ENCODE peak calls at places on chromosome 22, in eight cellular contexts. T, X, A, O, K, M, H and S are unnamed samples.

GRCh38 chr22:46057762-46058420 is 80.9 kb upstream of the WNT7B start:
- DNase-seq in T (peak), X (no peak), A (no peak), O (peak), K (peak), M (no peak), H (no peak), S (no peak)

GRCh38 chr22:38017272-38017920 is 33.0 kb upstream of the SOX10 start:
- DNase-seq in T (peak), X (no peak), A (peak), O (peak), K (peak), M (no peak), H (no peak), S (no peak)

GRCh38 chr22:23289130-23289503 is 108.8 kb downstream of the BCR start:
- DNase-seq in T (no peak), X (no peak), A (no peak), O (no peak), K (no peak), M (no peak), H (no peak), S (no peak)

GRCh38 chr22:39598017-39598965 is 27.7 kb downstream of the CACNA1I start:
- DNase-seq in T (no peak), X (no peak), A (no peak), O (peak), K (peak), M (peak), H (peak), S (no peak)

GRCh38 chr22:50532353-50532700 is 2.5 kb upstream of the TYMP start:
- DNase-seq in T (no peak), X (no peak), A (no peak), O (no peak), K (no peak), M (no peak), H (no peak), S (no peak)

GRCh38 chr22:28923826-28924732 is 40.7 kb downstream of the ZNRF3 start:
- DNase-seq in T (no peak), X (no peak), A (no peak), O (peak), K (no peak), M (no peak), H (no peak), S (peak)

GRCh38 chr22:36391648-36392047 is 3.9 kb upstream of the MYH9 start:
- DNase-seq in T (no peak), X (no peak), A (no peak), O (no peak), K (no peak), M (no peak), H (no peak), S (no peak)

GRCh38 chr22:19776433-19777031 is 16.0 kb downstream of the TBX1 start:
- DNase-seq in T (peak), X (no peak), A (no peak), O (no peak), K (peak), M (no peak), H (no peak), S (peak)

GRCh38 chr22:44755956-44756361 is 3.6 kb downstream of the ARHGAP8 start:
- DNase-seq in T (no peak), X (no peak), A (no peak), O (no peak), K (no peak), M (no peak), H (no peak), S (no peak)

GRCh38 chr22:17786435-17787158 is 12.3 kb upstream of the BID start:
- DNase-seq in T (no peak), X (no peak), A (no peak), O (no peak), K (peak), M (no peak), H (no peak), S (peak)

GRCh38 chr22:28375761-28376534 is 303.7 kb downstream of the TTC28 start:
- DNase-seq in T (peak), X (no peak), A (no peak), O (no peak), K (no peak), M (no peak), H (no peak), S (no peak)

GRCh38 chr22:30627480-30627879 is 8.1 kb upstream of the SLC35E4 start:
- DNase-seq in T (no peak), X (no peak), A (no peak), O (no peak), K (no peak), M (no peak), H (no peak), S (no peak)

GRCh38 chr22:45009881-45010531 is at the start of gene PHF21B:
- DNase-seq in T (peak), X (no peak), A (peak), O (peak), K (peak), M (no peak), H (no peak), S (peak)

GRCh38 chr22:20080445-20080775 is 369 bp downstream of the DGCR8 start:
- DNase-seq in T (peak), X (no peak), A (peak), O (peak), K (peak), M (peak), H (no peak), S (peak)

GRCh38 chr22:43706151-43706550 is 106.0 kb downstream of the EFCAB6 start:
- DNase-seq in T (no peak), X (no peak), A (no peak), O (no peak), K (no peak), M (no peak), H (no peak), S (no peak)

GRCh38 chr22:49738566-49738965 is 89.1 kb downstream of the BRD1 start:
- DNase-seq in T (no peak), X (no peak), A (no peak), O (no peak), K (no peak), M (no peak), H (no peak), S (no peak)

GRCh38 chr22:33697640-33698039 is 222.6 kb downstream of the LARGE1 start:
- DNase-seq in T (peak), X (peak), A (no peak), O (no peak), K (no peak), M (no peak), H (no peak), S (no peak)

GRCh38 chr22:41286639-41287091 is 678 bp upstream of the RANGAP1 start:
- DNase-seq in T (no peak), X (no peak), A (no peak), O (no peak), K (no peak), M (peak), H (no peak), S (peak)

GRCh38 chr22:18071968-18072310 is 5.9 kb upstream of the PEX26 start:
- DNase-seq in T (no peak), X (no peak), A (no peak), O (no peak), K (no peak), M (no peak), H (no peak), S (no peak)

GRCh38 chr22:35400335-35400680 is 368 bp downstream of the MCM5 start:
- DNase-seq in T (no peak), X (no peak), A (no peak), O (peak), K (no peak), M (peak), H (no peak), S (no peak)

GRCh38 chr22:25823276-25823675 is 81.3 kb downstream of the MYO18B start:
- DNase-seq in T (no peak), X (no peak), A (no peak), O (no peak), K (no peak), M (no peak), H (no peak), S (no peak)

GRCh38 chr22:23912293-23912903 is 18.2 kb downstream of the MIF start:
- DNase-seq in T (no peak), X (no peak), A (no peak), O (no peak), K (no peak), M (no peak), H (no peak), S (no peak)

GRCh38 chr22:50506611-50507420 is 686 bp downstream of the LMF2 start:
- DNase-seq in T (no peak), X (no peak), A (no peak), O (peak), K (peak), M (no peak), H (no peak), S (no peak)

GRCh38 chr22:20324139-20324516 is 4.3 kb upstream of the DGCR6L start:
- DNase-seq in T (peak), X (no peak), A (no peak), O (no peak), K (no peak), M (peak), H (no peak), S (no peak)

GRCh38 chr22:45602824-45603301 is 68.8 kb upstream of the ATXN10 start:
- DNase-seq in T (peak), X (no peak), A (peak), O (no peak), K (no peak), M (no peak), H (no peak), S (peak)

GRCh38 chr22:45574069-45574703 is 71.5 kb downstream of the FBLN1 start:
- DNase-seq in T (no peak), X (no peak), A (no peak), O (no peak), K (no peak), M (no peak), H (no peak), S (no peak)

GRCh38 chr22:23397008-23397617 is 183.0 kb downstream of the IGLL1 start:
- DNase-seq in T (no peak), X (no peak), A (no peak), O (peak), K (peak), M (no peak), H (no peak), S (no peak)